ENCODE peak calls at places on chromosome 18, in eight cellular contexts. U, Y, S, C, E, I, V and N are unnamed samples.

GRCh38 chr18:44458777-44459176 is 221.9 kb upstream of the SETBP1 start:
- DNase-seq in C (no peak), V (no peak), S (no peak), E (no peak), U (no peak), I (no peak), Y (peak; percentile 45), N (peak; percentile 80)

GRCh38 chr18:32157580-32157979 is 32.3 kb upstream of the MEP1B start:
- DNase-seq in V (no peak), E (no peak), U (no peak), Y (no peak), C (no peak), S (no peak), I (no peak), N (no peak)

GRCh38 chr18:55781481-55781957 is 193.5 kb upstream of the TCF4 start:
- DNase-seq in U (no peak), I (no peak), Y (peak; percentile 53), V (peak; percentile 87), S (peak; percentile 20), C (peak; percentile 61), E (peak; percentile 67), N (peak; percentile 40)

GRCh38 chr18:74524097-74524496 is 10.2 kb upstream of the CNDP1 start:
- DNase-seq in U (no peak), C (no peak), I (no peak), E (no peak), S (no peak), V (peak; percentile 34), Y (peak; percentile 13), N (no peak)

GRCh38 chr18:74388227-74388626 is 68.9 kb downstream of the DIPK1C start:
- DNase-seq in I (no peak), C (no peak), Y (no peak), S (no peak), E (peak; percentile 66), V (no peak), U (no peak), N (no peak)

GRCh38 chr18:24801011-24801410 is 340.6 kb downstream of the HRH4 start:
- DNase-seq in V (no peak), U (no peak), I (no peak), E (no peak), C (no peak), Y (no peak), S (no peak), N (no peak)

GRCh38 chr18:36412778-36413177 is 115.3 kb downstream of the FHOD3 start:
- DNase-seq in Y (peak; percentile 8), V (peak; percentile 5), S (no peak), C (no peak), I (no peak), E (no peak), U (no peak), N (no peak)

GRCh38 chr18:21703241-21703820 is 1.2 kb downstream of the ABHD3 start:
- DNase-seq in I (no peak), C (no peak), Y (no peak), S (no peak), E (no peak), U (peak; percentile 62), V (peak; percentile 12), N (no peak)

GRCh38 chr18:31931163-31931885 is 11.6 kb downstream of the TRAPPC8 start:
- DNase-seq in Y (no peak), I (no peak), U (no peak), V (peak; percentile 91), C (no peak), E (no peak), S (no peak), N (no peak)

DNA sequence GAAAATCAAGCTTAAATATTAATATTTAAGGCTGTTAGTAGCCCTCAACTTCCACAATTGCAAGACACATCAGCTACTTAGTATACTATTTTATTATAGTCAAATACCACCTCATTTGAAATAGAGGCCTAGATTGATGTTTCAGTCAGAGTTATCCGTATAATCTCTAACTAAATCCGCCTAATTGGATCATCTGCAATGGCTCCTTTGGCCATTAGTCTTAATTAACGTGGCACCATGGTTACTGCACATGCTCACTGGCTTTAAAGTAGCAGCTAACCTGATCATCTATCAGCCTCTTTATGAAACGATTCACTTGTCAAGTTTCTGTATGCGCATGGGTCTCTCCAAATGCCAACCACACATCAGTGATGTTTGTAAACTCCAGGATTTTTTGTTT is 112.3 kb downstream of the COLEC12 start:
- DNase-seq in I (no peak), E (no peak), U (no peak), S (no peak), C (no peak), V (no peak), Y (no peak), N (no peak)
- H3K4me3 ChIP-seq in I (no peak overlapping the region), E (no peak overlapping the region), U (no peak overlapping the region), S (no peak overlapping the region), C (no peak overlapping the region), V (no peak overlapping the region), Y (no peak overlapping the region), N (no peak overlapping the region)

GRCh38 chr18:9106800-9107574 is 4.5 kb downstream of the NDUFV2 start:
- DNase-seq in C (no peak), V (no peak), Y (no peak), S (no peak), U (no peak), E (no peak), I (no peak), N (no peak)
- H3K4me3 ChIP-seq in C (no peak overlapping the region), V (no peak overlapping the region), Y (no peak overlapping the region), S (peak overlapping the region; percentile 11), U (peak overlapping the region; percentile 30), E (peak overlapping the region; percentile 93), I (no peak overlapping the region), N (no peak overlapping the region)

DNA sequence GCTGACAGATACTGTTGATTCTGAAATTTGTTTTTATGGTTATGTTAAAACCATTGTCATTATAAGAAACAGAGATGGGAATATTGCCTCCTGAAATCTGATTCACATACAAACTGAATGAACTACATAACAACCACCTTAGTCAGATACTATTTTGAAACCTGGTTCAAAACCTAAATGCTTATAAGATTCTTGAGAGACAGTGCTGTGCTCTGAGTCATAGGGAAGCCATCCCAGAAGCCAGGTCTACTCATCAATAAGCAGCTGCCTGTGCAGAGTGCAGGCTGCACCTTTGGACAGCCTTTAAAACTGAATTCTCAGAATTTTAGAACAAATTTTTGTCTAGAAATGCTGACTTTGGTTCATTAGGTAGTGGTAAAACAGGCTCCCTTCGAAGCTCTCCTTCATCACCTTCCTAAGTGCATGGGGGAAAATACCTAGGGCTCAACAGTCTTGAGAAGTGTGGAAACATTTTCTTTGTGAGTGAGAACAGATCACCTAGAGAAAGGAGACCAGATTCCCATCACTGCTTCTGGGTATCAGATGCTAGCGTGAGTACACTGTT is at the start of gene SERPINB7:
- DNase-seq in E (no peak), V (no peak), C (no peak), S (no peak), I (peak; percentile 10), U (no peak), Y (peak; percentile 37), N (peak; percentile 78)
- H3K4me3 ChIP-seq in E (no peak within 1 kb of the TSS), V (no peak within 1 kb of the TSS), C (no peak within 1 kb of the TSS), S (no peak within 1 kb of the TSS), I (no peak within 1 kb of the TSS), U (no peak within 1 kb of the TSS), Y (no peak within 1 kb of the TSS), N (no peak within 1 kb of the TSS)

GRCh38 chr18:5890606-5891360 is 4.5 kb downstream of the TMEM200C start:
- DNase-seq in C (peak; percentile 77), U (peak; percentile 70), V (no peak), Y (no peak), E (peak; percentile 59), S (peak; percentile 61), I (no peak), N (no peak)
- H3K4me3 ChIP-seq in C (peak overlapping the region; percentile 49), U (peak overlapping the region; percentile 57), V (no peak overlapping the region), Y (peak overlapping the region; percentile 33), E (peak overlapping the region; percentile 65), S (peak overlapping the region; percentile 79), I (no peak overlapping the region), N (peak overlapping the region; percentile 34)

GRCh38 chr18:63234839-63235238 is 84.7 kb downstream of the BCL2 start:
- DNase-seq in S (no peak), E (no peak), V (no peak), U (no peak), I (no peak), C (no peak), Y (no peak), N (no peak)
- H3K4me3 ChIP-seq in S (no peak overlapping the region), E (no peak overlapping the region), V (no peak overlapping the region), U (no peak overlapping the region), I (no peak overlapping the region), C (no peak overlapping the region), Y (no peak overlapping the region), N (no peak overlapping the region)

GRCh38 chr18:12307251-12307736 is 747 bp upstream of the TUBB6 start:
- DNase-seq in S (no peak), I (no peak), V (peak; percentile 53), Y (peak; percentile 43), U (no peak), E (peak; percentile 72), C (peak; percentile 84), N (no peak)

GRCh38 chr18:12308386-12309100 is 502 bp downstream of the TUBB6 start:
- DNase-seq in I (no peak), U (peak; percentile 66), C (peak; percentile 95), S (peak; percentile 78), E (peak; percentile 91), Y (peak; percentile 47), V (peak; percentile 86), N (peak; percentile 62)

GRCh38 chr18:12310762-12311161 is 2.7 kb downstream of the TUBB6 start:
- DNase-seq in U (no peak), V (no peak), S (no peak), C (no peak), E (peak; percentile 23), Y (no peak), I (no peak), N (no peak)

GRCh38 chr18:12307871-12308385 is at the start of gene TUBB6:
- DNase-seq in Y (no peak), E (peak; percentile 83), V (peak; percentile 88), S (peak; percentile 47), U (peak; percentile 61), C (peak; percentile 94), I (no peak), N (no peak)

GRCh38 chr18:12309683-12310198 is 1.7 kb downstream of the TUBB6 start:
- DNase-seq in V (no peak), I (no peak), U (no peak), C (no peak), S (no peak), E (no peak), Y (no peak), N (no peak)
- H3K4me3 ChIP-seq in V (peak overlapping the region; percentile 97), I (peak overlapping the region; percentile 73), U (no peak overlapping the region), C (peak overlapping the region; percentile 82), S (peak overlapping the region; percentile 29), E (peak overlapping the region; percentile 73), Y (peak overlapping the region; percentile 73), N (peak overlapping the region; percentile 82)

DNA sequence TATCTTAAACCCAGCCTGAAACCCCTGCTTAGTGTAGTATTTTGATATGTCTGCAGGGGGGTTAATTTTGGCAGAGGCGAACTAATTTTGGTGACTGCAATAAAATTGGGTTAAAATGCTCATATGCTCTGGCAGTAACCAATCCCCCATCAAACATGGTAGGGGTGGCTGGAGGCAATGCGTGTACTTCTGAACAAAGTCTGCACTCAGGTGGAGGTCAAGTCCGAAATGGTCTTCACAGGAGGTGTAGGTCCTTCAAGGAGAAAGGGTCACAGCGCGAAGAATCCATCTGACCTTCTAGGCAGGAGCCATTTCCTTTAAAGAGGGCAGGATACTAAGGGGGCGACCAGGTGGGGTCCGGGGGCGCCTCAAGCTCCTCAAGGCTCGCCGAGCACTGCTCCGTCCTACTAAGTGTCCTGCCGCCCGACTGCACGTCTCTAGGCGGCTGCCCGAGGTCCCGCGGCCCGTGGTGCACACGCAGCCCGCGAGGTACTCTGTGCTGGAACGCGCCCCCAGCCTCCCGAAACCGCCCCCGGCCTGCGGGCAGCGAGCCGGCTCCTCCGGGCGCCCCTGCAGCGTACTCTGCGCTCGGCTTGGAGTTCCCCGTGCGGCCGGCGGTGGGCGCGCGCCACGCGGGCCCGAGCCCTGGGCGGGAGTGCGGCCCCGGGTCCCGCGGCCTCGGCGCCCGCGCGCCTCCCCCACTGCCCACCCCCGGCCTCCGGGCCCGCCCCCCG is 1.7 kb upstream of the LDLRAD4 start:
- DNase-seq in C (peak; percentile 86), S (peak; percentile 68), I (no peak), Y (no peak), E (peak; percentile 79), V (peak; percentile 48), U (no peak), N (no peak)
- H3K4me3 ChIP-seq in C (peak overlapping the region; percentile 95), S (peak overlapping the region; percentile 91), I (peak overlapping the region; percentile 56), Y (peak overlapping the region; percentile 37), E (peak overlapping the region; percentile 92), V (peak overlapping the region; percentile 48), U (no peak overlapping the region), N (peak overlapping the region; percentile 46)